ENCODE peak calls at places on chromosomes 11 and 22, in seven cellular contexts. Z is suprapubic skin, F is stomach, X is upper lobe of left lung, A is transverse colon, J is HepG2, H is SK-N-SH. M is an unnamed sample.

GRCh38 chr11:34151916-34152845 is 46.8 kb downstream of the NAT10 start:
- DNase-seq in X (no peak), H (no peak), J (no peak), Z (no peak), F (no peak), A (no peak), M (no peak)

GRCh38 chr11:73475549-73475948 is 99.3 kb downstream of the RELT start:
- DNase-seq in Z (no peak), H (no peak), J (no peak), X (no peak), F (no peak), A (no peak), M (no peak)

GRCh38 chr11:9506489-9507343 is 45.9 kb downstream of the ZNF143 start:
- DNase-seq in F (peak; percentile 83), Z (no peak), A (peak; percentile 82), H (peak; percentile 71), X (no peak), J (peak; percentile 72), M (peak; percentile 80)

GRCh38 chr11:24767411-24767810 is 270.6 kb downstream of the LUZP2 start:
- DNase-seq in Z (no peak), F (no peak), J (no peak), H (no peak), A (no peak), X (no peak), M (no peak)

GRCh38 chr11:121721961-121722360 is 269.2 kb upstream of the SORL1-AS1 start:
- DNase-seq in J (no peak), A (no peak), H (peak; percentile 6), F (no peak), X (no peak), Z (no peak), M (peak; percentile 72)

GRCh38 chr11:111086058-111086457 is 159.5 kb upstream of the POU2AF2 start:
- DNase-seq in X (no peak), H (no peak), A (no peak), J (peak; percentile 3), Z (no peak), F (no peak), M (no peak)

GRCh38 chr22:42313804-42314581 is 43.5 kb upstream of the TCF20 start:
- DNase-seq in H (peak; percentile 77), X (no peak), A (peak; percentile 87), Z (no peak), F (peak; percentile 79), J (peak; percentile 95), M (peak; percentile 75)

GRCh38 chr11:2589538-2589934 is 110.3 kb downstream of the KCNQ1OT1 start:
- DNase-seq in J (no peak), A (no peak), H (peak; percentile 43), X (peak; percentile 29), Z (peak; percentile 27), F (no peak), M (no peak)

GRCh38 chr11:115527534-115528125 is 23.4 kb upstream of the CADM1 start:
- DNase-seq in X (no peak), Z (no peak), F (no peak), H (no peak), J (no peak), A (no peak), M (no peak)

GRCh38 chr11:119093666-119093950 is 8.0 kb downstream of the DPAGT1 start:
- DNase-seq in X (no peak), J (no peak), F (no peak), H (no peak), A (no peak), Z (no peak), M (no peak)

GRCh38 chr11:131674051-131674755 is 303.8 kb downstream of the NTM start:
- DNase-seq in H (peak; percentile 80), X (peak; percentile 95), F (peak; percentile 71), A (peak; percentile 56), Z (no peak), J (peak; percentile 21), M (peak; percentile 84)

GRCh38 chr11:7840580-7840979 is 43.8 kb upstream of the OR5P2 start:
- DNase-seq in A (no peak), H (no peak), Z (no peak), F (no peak), J (no peak), X (no peak), M (no peak)

GRCh38 chr11:134861490-134862107 is 449.6 kb upstream of the B3GAT1 start:
- DNase-seq in Z (no peak), H (no peak), J (no peak), A (no peak), X (no peak), F (no peak), M (no peak)

GRCh38 chr11:73141309-73142127 is 600 bp downstream of the FCHSD2 start:
- DNase-seq in F (peak; percentile 63), A (peak; percentile 76), J (peak; percentile 47), Z (peak; percentile 89), H (peak; percentile 62), X (peak; percentile 95), M (peak; percentile 88)

GRCh38 chr11:73034330-73034729 is 107.8 kb downstream of the FCHSD2 start:
- DNase-seq in F (no peak), Z (no peak), H (no peak), X (no peak), J (no peak), A (no peak), M (no peak)

GRCh38 chr11:125167292-125167953 is 2.9 kb downstream of the PKNOX2 start:
- DNase-seq in Z (no peak), F (no peak), H (no peak), J (no peak), A (no peak), X (peak; percentile 83), M (peak; percentile 77)

GRCh38 chr22:37552560-37553163 is 7.6 kb upstream of the CDC42EP1 start:
- DNase-seq in J (no peak), F (no peak), Z (no peak), H (peak; percentile 27), A (peak; percentile 43), X (no peak), M (no peak)

GRCh38 chr11:77467993-77468392 is 5.9 kb downstream of the PAK1 start:
- DNase-seq in A (no peak), Z (no peak), F (no peak), X (no peak), H (no peak), J (no peak), M (no peak)

DNA sequence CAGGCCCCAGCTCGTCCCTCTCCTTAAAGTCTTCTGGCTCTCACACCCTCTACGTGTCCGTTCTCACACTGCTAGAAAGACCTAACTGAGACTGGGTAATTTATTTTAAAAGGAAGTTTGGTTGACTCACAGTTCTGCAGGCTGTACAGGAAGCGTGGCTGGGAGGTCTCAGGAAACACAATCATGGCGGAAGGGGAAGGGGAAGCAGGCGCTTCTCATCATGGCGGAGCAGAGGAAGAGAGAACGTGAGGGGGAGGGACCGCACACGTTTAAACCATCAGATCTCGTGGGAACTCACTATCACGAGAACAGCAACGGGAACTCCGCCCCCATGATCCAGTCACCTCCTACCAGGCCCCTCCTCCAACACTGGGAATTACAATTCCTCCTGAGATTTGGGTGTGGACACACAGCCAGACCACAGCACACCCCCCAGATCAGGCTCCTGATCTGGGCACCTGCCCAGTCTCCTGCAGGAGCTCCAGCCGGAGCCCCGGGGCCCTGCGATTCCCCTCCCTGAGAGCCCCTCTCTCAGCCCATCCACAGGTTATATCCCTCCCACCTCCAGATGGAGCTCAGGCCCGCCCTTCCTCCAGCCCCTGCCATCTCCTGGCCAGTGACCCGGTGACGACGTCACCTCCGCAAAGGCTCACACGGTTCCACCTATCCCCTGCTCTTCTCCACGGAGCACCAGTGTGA is 170.2 kb downstream of the BRD1 start:
- DNase-seq in A (peak; percentile 68), Z (peak; percentile 81), X (peak; percentile 77), F (peak; percentile 48), J (no peak), H (no peak), M (peak; percentile 81)
- TF ChIP-seq POLR2AphosphoS5 in A (no peak), Z (no peak), X (peak; percentile 80), F (peak; percentile 50), J (no peak), H (no peak), M (no peak)

GRCh38 chr11:61814958-61815789 is 1.6 kb downstream of the FADS1 start:
- DNase-seq in A (peak; percentile 89), H (peak; percentile 95), J (peak; percentile 96), X (peak; percentile 98), F (peak; percentile 94), Z (peak; percentile 96), M (peak; percentile 98)
- TF ChIP-seq EP300 in A (no peak), H (no peak), J (no peak), X (no peak), F (no peak), Z (no peak), M (no peak)

GRCh38 chr11:13247606-13248320 is 29.8 kb upstream of the BMAL1 start:
- DNase-seq in H (no peak), F (no peak), X (no peak), Z (no peak), A (no peak), J (no peak), M (no peak)

GRCh38 chr11:13249177-13249576 is 28.4 kb upstream of the BMAL1 start:
- DNase-seq in H (no peak), X (no peak), F (no peak), Z (no peak), J (no peak), A (no peak), M (no peak)

GRCh38 chr11:13251961-13252360 is 25.6 kb upstream of the BMAL1 start:
- DNase-seq in X (no peak), A (no peak), F (no peak), J (no peak), H (no peak), Z (no peak), M (no peak)

GRCh38 chr11:13249992-13250391 is 27.6 kb upstream of the BMAL1 start:
- DNase-seq in Z (no peak), J (no peak), X (no peak), H (no peak), A (no peak), F (no peak), M (no peak)
- TF ChIP-seq CTCF in Z (no peak), J (no peak), X (peak; percentile 15), H (peak; percentile 50), A (no peak), F (no peak), M (no peak)

GRCh38 chr11:94840209-94840608 is 72.1 kb downstream of the AMOTL1 start:
- DNase-seq in X (no peak), A (no peak), F (no peak), H (no peak), J (no peak), Z (no peak), M (no peak)

GRCh38 chr11:94835571-94835970 is 67.4 kb downstream of the AMOTL1 start:
- DNase-seq in Z (no peak), X (no peak), F (no peak), H (no peak), J (no peak), A (no peak), M (no peak)

GRCh38 chr11:94834931-94835330 is 66.8 kb downstream of the AMOTL1 start:
- DNase-seq in X (no peak), F (no peak), J (no peak), A (no peak), Z (no peak), H (no peak), M (no peak)

GRCh38 chr11:94838027-94838610 is 70.0 kb downstream of the AMOTL1 start:
- DNase-seq in H (no peak), J (no peak), Z (no peak), F (no peak), A (no peak), X (no peak), M (no peak)

DNA sequence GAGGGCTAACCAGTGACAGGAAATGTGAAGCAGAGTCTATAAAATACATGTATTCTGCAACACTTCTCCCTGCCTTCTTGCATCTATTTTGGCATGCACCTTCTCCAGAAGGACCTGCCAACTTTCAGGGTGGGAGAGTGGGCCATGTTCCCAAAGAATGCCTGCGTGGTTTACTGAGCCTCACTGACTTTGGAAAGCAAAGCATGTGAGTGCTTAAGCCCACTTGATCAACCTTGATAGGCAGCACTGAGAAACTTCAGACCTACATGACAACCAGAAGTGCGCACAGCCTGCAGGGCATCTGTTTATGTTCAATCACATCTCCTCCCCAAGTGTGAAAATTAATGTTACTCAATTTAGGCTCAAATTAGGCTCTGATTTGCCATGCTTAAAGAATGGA is 69.2 kb downstream of the AMOTL1 start:
- DNase-seq in A (no peak), J (no peak), H (no peak), Z (no peak), X (no peak), F (no peak), M (peak; percentile 78)
- TF ChIP-seq POLR2AphosphoS5 in A (peak; percentile 60), J (no peak), H (no peak), Z (no peak), X (no peak), F (no peak), M (peak; percentile 33)

M was measured in sigmoid colon.